ENCODE peak calls at places on chromosomes 6 and 20, in five cellular contexts. One of them, this sample, is unnamed.

GRCh38 chr6:11785953-11786579 is 7.5 kb upstream of the ADTRP start:
- DNase-seq in H1: no peak
- DNase-seq in ovary: no peak
- DNase-seq in adrenal gland: no peak
- DNase-seq in Peyer's patch: peak; percentile 82
- DNase-seq in this sample: no peak

GRCh38 chr6:1312444-1313363 is 806 bp downstream of the FOXQ1 start:
- DNase-seq in Peyer's patch: no peak
- DNase-seq in H1: no peak
- DNase-seq in adrenal gland: no peak
- DNase-seq in ovary: no peak
- DNase-seq in this sample: no peak

GRCh38 chr6:127851197-127851596 is 49.7 kb downstream of the THEMIS start:
- DNase-seq in H1: no peak
- DNase-seq in Peyer's patch: no peak
- DNase-seq in ovary: no peak
- DNase-seq in adrenal gland: no peak
- DNase-seq in this sample: no peak

GRCh38 chr6:21754891-21755290 is 161.3 kb downstream of the SOX4 start:
- DNase-seq in ovary: no peak
- DNase-seq in adrenal gland: no peak
- DNase-seq in Peyer's patch: no peak
- DNase-seq in H1: no peak
- DNase-seq in this sample: no peak

GRCh38 chr6:46011241-46012085 is 4.2 kb downstream of the CLIC5 start:
- DNase-seq in Peyer's patch: peak; percentile 56
- DNase-seq in adrenal gland: no peak
- DNase-seq in H1: no peak
- DNase-seq in ovary: no peak
- DNase-seq in this sample: no peak

GRCh38 chr6:21137708-21138358 is 455.7 kb upstream of the SOX4 start:
- DNase-seq in Peyer's patch: no peak
- DNase-seq in H1: no peak
- DNase-seq in ovary: no peak
- DNase-seq in adrenal gland: no peak
- DNase-seq in this sample: no peak

GRCh38 chr20:22763257-22763906 is 179.0 kb upstream of the FOXA2 start:
- DNase-seq in H1: no peak
- DNase-seq in ovary: no peak
- DNase-seq in adrenal gland: no peak
- DNase-seq in Peyer's patch: no peak
- DNase-seq in this sample: no peak

GRCh38 chr20:47681977-47682812 is 103.1 kb downstream of the SULF2 start:
- DNase-seq in adrenal gland: peak; percentile 40
- DNase-seq in ovary: peak; percentile 82
- DNase-seq in H1: no peak
- DNase-seq in Peyer's patch: no peak
- DNase-seq in this sample: peak; percentile 36

GRCh38 chr20:235891-236290 is 8.8 kb downstream of the DEFB129 start:
- DNase-seq in Peyer's patch: no peak
- DNase-seq in adrenal gland: peak; percentile 16
- DNase-seq in H1: no peak
- DNase-seq in ovary: no peak
- DNase-seq in this sample: no peak

GRCh38 chr6:32148722-32149576 is 2.8 kb downstream of the PRRT1 start:
- DNase-seq in Peyer's patch: peak; percentile 81
- DNase-seq in ovary: peak; percentile 65
- DNase-seq in H1: peak; percentile 72
- DNase-seq in adrenal gland: peak; percentile 64
- DNase-seq in this sample: peak; percentile 66

GRCh38 chr20:62704341-62704948 is 4.2 kb upstream of the NTSR1 start:
- DNase-seq in Peyer's patch: peak; percentile 65
- DNase-seq in ovary: peak; percentile 79
- DNase-seq in H1: no peak
- DNase-seq in adrenal gland: peak; percentile 93
- DNase-seq in this sample: peak; percentile 52

GRCh38 chr20:63327229-63327745 is 33.9 kb downstream of the CHRNA4 start:
- DNase-seq in Peyer's patch: no peak
- DNase-seq in H1: no peak
- DNase-seq in ovary: no peak
- DNase-seq in adrenal gland: no peak
- DNase-seq in this sample: no peak

GRCh38 chr6:75893058-75893775 is 144.2 kb downstream of the MYO6 start:
- DNase-seq in ovary: no peak
- DNase-seq in Peyer's patch: no peak
- DNase-seq in adrenal gland: no peak
- DNase-seq in H1: no peak
- DNase-seq in this sample: no peak

GRCh38 chr6:40386200-40386599 is 201.0 kb downstream of the LRFN2 start:
- DNase-seq in adrenal gland: no peak
- DNase-seq in H1: no peak
- DNase-seq in ovary: no peak
- DNase-seq in Peyer's patch: no peak
- DNase-seq in this sample: no peak

GRCh38 chr6:98846021-98846380 is 11.6 kb downstream of the POU3F2 start:
- DNase-seq in adrenal gland: no peak
- DNase-seq in Peyer's patch: no peak
- DNase-seq in ovary: no peak
- DNase-seq in H1: no peak
- DNase-seq in this sample: no peak

GRCh38 chr6:45661667-45662066 is 283.9 kb upstream of the SUPT3H start:
- DNase-seq in H1: no peak
- DNase-seq in adrenal gland: no peak
- DNase-seq in Peyer's patch: no peak
- DNase-seq in ovary: no peak
- DNase-seq in this sample: no peak

GRCh38 chr6:90859056-90859455 is 272.2 kb upstream of the MAP3K7 start:
- DNase-seq in adrenal gland: no peak
- DNase-seq in H1: no peak
- DNase-seq in Peyer's patch: no peak
- DNase-seq in ovary: no peak
- DNase-seq in this sample: no peak

GRCh38 chr6:157024745-157025144 is 247.6 kb downstream of the ARID1B start:
- DNase-seq in adrenal gland: no peak
- DNase-seq in H1: no peak
- DNase-seq in ovary: no peak
- DNase-seq in Peyer's patch: no peak
- DNase-seq in this sample: no peak

GRCh38 chr6:71582820-71583219 is 294.2 kb downstream of the OGFRL1 start:
- DNase-seq in adrenal gland: no peak
- DNase-seq in H1: no peak
- DNase-seq in ovary: no peak
- DNase-seq in Peyer's patch: no peak
- DNase-seq in this sample: no peak

GRCh38 chr20:52204136-52204535 is 12.6 kb upstream of the ZFP64 start:
- DNase-seq in adrenal gland: no peak
- DNase-seq in H1: no peak
- DNase-seq in Peyer's patch: no peak
- DNase-seq in ovary: no peak
- DNase-seq in this sample: no peak

GRCh38 chr20:44603327-44603726 is 20.9 kb downstream of the PKIG start:
- DNase-seq in adrenal gland: no peak
- DNase-seq in Peyer's patch: no peak
- DNase-seq in H1: no peak
- DNase-seq in ovary: no peak
- DNase-seq in this sample: no peak
- TF ChIP-seq CTCF in adrenal gland: no peak
- TF ChIP-seq CTCF in Peyer's patch: no peak
- TF ChIP-seq CTCF in H1: peak; percentile 50
- TF ChIP-seq CTCF in ovary: no peak
- TF ChIP-seq CTCF in this sample: no peak

GRCh38 chr6:36803908-36804307 is 35.3 kb downstream of the CPNE5 start:
- DNase-seq in H1: no peak
- DNase-seq in Peyer's patch: no peak
- DNase-seq in adrenal gland: no peak
- DNase-seq in ovary: no peak
- DNase-seq in this sample: no peak

GRCh38 chr6:36805107-36805797 is 34.0 kb downstream of the CPNE5 start:
- DNase-seq in H1: no peak
- DNase-seq in adrenal gland: no peak
- DNase-seq in Peyer's patch: no peak
- DNase-seq in ovary: no peak
- DNase-seq in this sample: no peak

GRCh38 chr6:36803482-36803881 is 35.8 kb downstream of the CPNE5 start:
- DNase-seq in Peyer's patch: no peak
- DNase-seq in adrenal gland: no peak
- DNase-seq in ovary: no peak
- DNase-seq in H1: no peak
- DNase-seq in this sample: no peak

GRCh38 chr6:36805917-36806316 is 33.3 kb downstream of the CPNE5 start:
- DNase-seq in H1: no peak
- DNase-seq in adrenal gland: no peak
- DNase-seq in Peyer's patch: no peak
- DNase-seq in ovary: no peak
- DNase-seq in this sample: no peak

DNA sequence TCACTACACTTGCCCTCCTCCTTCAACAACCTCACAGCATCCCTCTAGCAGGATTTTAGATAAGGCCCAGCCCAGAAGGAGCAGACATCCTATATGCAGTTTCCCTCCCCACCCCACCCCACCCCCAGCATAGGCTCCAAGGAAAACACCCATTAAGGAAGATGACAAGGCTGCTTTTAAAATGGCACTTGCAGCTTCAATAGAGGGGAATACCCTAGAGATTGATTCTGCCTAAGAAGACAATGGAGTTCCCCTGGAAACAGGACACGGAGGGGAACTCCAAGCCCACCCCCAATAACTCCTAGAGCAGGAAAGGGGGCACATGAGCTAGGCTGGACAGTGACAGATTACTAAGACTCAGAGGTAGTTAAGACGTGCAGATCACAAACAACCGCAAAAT is 34.7 kb downstream of the CPNE5 start:
- DNase-seq in Peyer's patch: no peak
- DNase-seq in adrenal gland: no peak
- DNase-seq in H1: no peak
- DNase-seq in ovary: no peak
- DNase-seq in this sample: no peak
- H3K27me3 ChIP-seq in Peyer's patch: no peaks in the 10 kb centered on the region
- H3K27me3 ChIP-seq in adrenal gland: no peaks in the 10 kb centered on the region
- H3K27me3 ChIP-seq in H1: no peaks in the 10 kb centered on the region
- H3K27me3 ChIP-seq in ovary: no peaks in the 10 kb centered on the region
- H3K27me3 ChIP-seq in this sample: no peaks in the 10 kb centered on the region

GRCh38 chr6:33949877-33950831 is 146.4 kb upstream of the MLN start:
- DNase-seq in H1: no peak
- DNase-seq in adrenal gland: no peak
- DNase-seq in Peyer's patch: no peak
- DNase-seq in ovary: no peak
- DNase-seq in this sample: no peak
- TF ChIP-seq POLR2A in H1: no peak
- TF ChIP-seq POLR2A in adrenal gland: no peak
- TF ChIP-seq POLR2A in Peyer's patch: no peak
- TF ChIP-seq POLR2A in ovary: no peak
- TF ChIP-seq POLR2A in this sample: no peak

GRCh38 chr20:23783447-23783846 is 32.7 kb upstream of the CST1 start:
- DNase-seq in H1: no peak
- DNase-seq in adrenal gland: no peak
- DNase-seq in Peyer's patch: no peak
- DNase-seq in ovary: no peak
- DNase-seq in this sample: no peak
- TF ChIP-seq CTCF in H1: no peak
- TF ChIP-seq CTCF in adrenal gland: no peak
- TF ChIP-seq CTCF in Peyer's patch: no peak
- TF ChIP-seq CTCF in ovary: no peak
- TF ChIP-seq CTCF in this sample: no peak

This sample was measured in right lobe of liver.